ENCODE peak calls at places on chromosomes 6 and 20, in five cellular contexts. T, Q, C, O and X are unnamed samples.
A peak's percentile ranks its signal among the peaks of the same experiment; 100 is the strongest.

GRCh38 chr6:169861431-169862045 is 110.1 kb downstream of the ERMARD start:
- DNase-seq in T (no peak), Q (no peak), C (no peak), O (no peak), X (no peak)

GRCh38 chr20:3842332-3842930 is 4.2 kb upstream of the MAVS start:
- DNase-seq in T (no peak), Q (no peak), C (no peak), O (no peak), X (no peak)

GRCh38 chr6:143058987-143059386 is 1.7 kb upstream of the AIG1 start:
- DNase-seq in T (no peak), Q (no peak), C (no peak), O (no peak), X (no peak)

GRCh38 chr20:4898282-4898681 is 103.0 kb downstream of the SLC23A2 start:
- DNase-seq in T (peak; percentile 63), Q (peak; percentile 95), C (no peak), O (peak; percentile 80), X (peak; percentile 88)

GRCh38 chr20:31595654-31596411 is 9.3 kb upstream of the ID1 start:
- DNase-seq in T (peak; percentile 97), Q (peak; percentile 99), C (peak; percentile 91), O (peak; percentile 99), X (peak; percentile 99)

GRCh38 chr6:39296745-39297640 is 17.2 kb downstream of the KCNK17 start:
- DNase-seq in T (no peak), Q (peak; percentile 85), C (no peak), O (peak; percentile 80), X (peak; percentile 50)

GRCh38 chr6:106037060-106037459 is 49.1 kb upstream of the PRDM1 start:
- DNase-seq in T (peak; percentile 23), Q (peak; percentile 50), C (no peak), O (peak; percentile 75), X (no peak)

GRCh38 chr6:45710304-45710821 is 305.3 kb downstream of the CLIC5 start:
- DNase-seq in T (peak; percentile 16), Q (peak; percentile 56), C (no peak), O (peak; percentile 55), X (no peak)

GRCh38 chr6:68941345-68941744 is 306.3 kb downstream of the ADGRB3 start:
- DNase-seq in T (no peak), Q (no peak), C (no peak), O (no peak), X (no peak)

GRCh38 chr6:31713991-31714684 is 1.0 kb upstream of the LY6G6D start:
- DNase-seq in T (no peak), Q (no peak), C (no peak), O (no peak), X (no peak)

GRCh38 chr20:63548992-63549391 is 1.4 kb upstream of the SRMS start:
- DNase-seq in T (no peak), Q (no peak), C (no peak), O (no peak), X (no peak)

GRCh38 chr6:113690255-113690956 is 166.7 kb upstream of the MARCKS start:
- DNase-seq in T (peak; percentile 86), Q (peak; percentile 88), C (no peak), O (peak; percentile 89), X (peak; percentile 78)

GRCh38 chr6:153090241-153090930 is 40.7 kb downstream of the RGS17 start:
- DNase-seq in T (peak; percentile 65), Q (peak; percentile 89), C (no peak), O (peak; percentile 92), X (peak; percentile 80)

GRCh38 chr6:116175344-116175743 is 49.4 kb upstream of the COL10A1 start:
- DNase-seq in T (no peak), Q (peak; percentile 15), C (no peak), O (no peak), X (no peak)

GRCh38 chr6:142902636-142903053 is 42.3 kb downstream of the HIVEP2 start:
- DNase-seq in T (peak; percentile 99), Q (peak; percentile 94), C (peak; percentile 73), O (peak; percentile 99), X (peak; percentile 95)

GRCh38 chr6:42249279-42249678 is 31.6 kb upstream of the MRPS10 start:
- DNase-seq in T (peak; percentile 76), Q (peak; percentile 39), C (no peak), O (no peak), X (no peak)

GRCh38 chr20:21067255-21067654 is 38.9 kb downstream of the LINC00237 start:
- DNase-seq in T (no peak), Q (no peak), C (no peak), O (no peak), X (no peak)

GRCh38 chr20:14992071-14992654 is 654.8 kb upstream of the FLRT3 start:
- DNase-seq in T (peak; percentile 67), Q (peak; percentile 80), C (no peak), O (peak; percentile 77), X (no peak)

GRCh38 chr6:35258858-35259193 is 709 bp upstream of the ZNF76 start:
- DNase-seq in T (no peak), Q (peak; percentile 82), C (no peak), O (peak; percentile 73), X (peak; percentile 33)

GRCh38 chr20:31602779-31603441 is 2.2 kb upstream of the ID1 start:
- DNase-seq in T (peak; percentile 75), Q (peak; percentile 94), C (no peak), O (peak; percentile 79), X (peak; percentile 83)

GRCh38 chr6:22149081-22149480 is 147.8 kb downstream of the PRL start:
- DNase-seq in T (no peak), Q (no peak), C (no peak), O (no peak), X (no peak)

GRCh38 chr6:133245033-133245903 is 4.1 kb downstream of the EYA4 start:
- DNase-seq in T (no peak), Q (no peak), C (no peak), O (no peak), X (no peak)

GRCh38 chr20:4875578-4876067 is 125.7 kb downstream of the SLC23A2 start:
- DNase-seq in T (no peak), Q (no peak), C (no peak), O (no peak), X (no peak)

GRCh38 chr20:10784337-10785183 is 110.8 kb upstream of the JAG1 start:
- DNase-seq in T (no peak), Q (no peak), C (no peak), O (no peak), X (no peak)

GRCh38 chr20:9515761-9516657 is 1.6 kb downstream of the LAMP5 start:
- DNase-seq in T (peak; percentile 31), Q (no peak), C (no peak), O (peak; percentile 32), X (no peak)

GRCh38 chr6:22295145-22295544 is 1.7 kb downstream of the PRL start:
- DNase-seq in T (no peak), Q (no peak), C (no peak), O (no peak), X (no peak)

GRCh38 chr20:37841389-37841788 is 61.5 kb upstream of the VSTM2L start:
- DNase-seq in T (no peak), Q (no peak), C (no peak), O (no peak), X (no peak)

GRCh38 chr6:110089323-110089722 is 90.1 kb downstream of the WASF1 start:
- DNase-seq in T (no peak), Q (no peak), C (no peak), O (no peak), X (no peak)
- H3K4me3 ChIP-seq in T (no peak overlapping the region), Q (no peak overlapping the region), C (no peak overlapping the region), O (no peak overlapping the region), X (no peak overlapping the region)

DNA sequence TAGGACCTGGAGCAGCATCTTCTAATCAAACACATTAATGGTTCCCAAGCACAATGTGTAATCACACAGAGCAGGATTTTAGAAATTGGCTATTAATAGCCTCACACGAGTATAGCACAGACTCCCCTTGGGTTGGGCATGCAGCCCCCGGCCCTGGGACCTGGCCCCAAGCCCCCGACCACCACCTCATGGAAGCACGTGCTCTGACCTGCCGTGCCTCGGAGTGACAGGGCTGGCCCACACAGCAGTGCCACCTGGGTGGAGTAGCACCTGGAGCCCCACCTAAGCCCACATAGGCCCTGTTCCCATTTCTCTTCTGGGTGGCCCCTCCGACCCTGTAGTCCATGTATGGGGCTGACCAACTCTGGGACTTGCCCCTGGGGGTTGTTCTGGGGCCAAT is 171.8 kb downstream of the TTLL2 start:
- DNase-seq in T (no peak), Q (no peak), C (peak; percentile 48), O (no peak), X (no peak)
- H3K4me3 ChIP-seq in T (no peak overlapping the region), Q (no peak overlapping the region), C (no peak overlapping the region), O (no peak overlapping the region), X (no peak overlapping the region)

DNA sequence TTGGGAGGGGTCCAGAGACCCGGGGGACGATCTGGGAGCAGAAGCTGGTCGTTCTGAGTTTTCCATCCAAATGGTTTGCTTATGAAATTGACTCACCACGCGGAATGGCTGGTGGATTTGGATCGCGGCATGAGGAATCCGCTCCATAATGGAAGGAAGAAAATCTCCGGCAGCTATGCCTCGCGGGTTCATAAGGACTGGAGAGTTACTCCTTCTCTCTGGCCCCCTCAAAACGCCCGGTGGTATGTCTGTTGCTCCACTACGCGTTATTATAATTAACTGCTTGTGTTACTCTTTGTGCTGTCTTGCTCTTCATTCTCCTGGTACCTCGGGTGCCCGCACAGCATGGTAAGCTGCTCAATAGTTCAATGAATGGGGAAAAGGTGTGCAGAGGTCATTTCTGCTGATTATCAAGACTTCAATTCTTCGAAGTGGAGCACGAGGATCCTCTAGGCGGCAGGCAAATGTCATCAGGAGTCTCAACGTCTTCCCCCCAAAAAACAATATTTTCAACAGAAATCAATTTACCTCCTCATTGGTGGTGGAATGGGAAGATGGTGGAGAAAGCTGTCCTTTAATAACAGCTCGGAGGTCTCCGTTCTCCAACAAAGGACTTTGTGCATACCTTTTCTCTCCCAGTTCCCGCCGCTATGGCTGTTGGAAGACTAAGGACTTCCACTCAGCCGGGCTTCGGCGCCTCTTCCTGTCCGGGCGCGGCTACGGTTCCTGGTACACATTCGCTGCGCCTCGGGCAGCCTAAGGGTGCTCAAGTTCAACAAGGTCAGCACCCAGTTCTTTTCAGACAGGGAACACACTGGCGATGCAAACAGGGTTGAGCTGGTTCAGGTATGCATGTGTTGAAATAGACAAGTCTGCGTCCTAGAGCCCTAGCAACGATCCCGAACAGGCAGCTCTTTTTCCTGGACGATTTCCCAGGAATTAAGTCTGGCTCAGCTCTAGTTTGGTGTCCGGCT is 9.2 kb upstream of the PRSS16 start:
- DNase-seq in T (no peak), Q (peak; percentile 57), C (no peak), O (peak; percentile 42), X (peak; percentile 49)
- H3K4me3 ChIP-seq in T (peak overlapping the region; percentile 47), Q (peak overlapping the region; percentile 68), C (no peak overlapping the region), O (peak overlapping the region; percentile 41), X (peak overlapping the region; percentile 46)

GRCh38 chr20:35434085-35435005 is 3.7 kb downstream of the GDF5 start:
- DNase-seq in T (peak; percentile 29), Q (peak; percentile 14), C (peak; percentile 70), O (peak; percentile 71), X (no peak)

GRCh38 chr20:35436175-35436568 is 1.9 kb downstream of the GDF5 start:
- DNase-seq in T (no peak), Q (no peak), C (no peak), O (no peak), X (no peak)

GRCh38 chr20:35432430-35432735 is 5.6 kb downstream of the GDF5 start:
- DNase-seq in T (no peak), Q (no peak), C (no peak), O (peak; percentile 13), X (peak; percentile 50)

GRCh38 chr20:35433337-35433736 is 4.7 kb downstream of the GDF5 start:
- DNase-seq in T (no peak), Q (no peak), C (no peak), O (no peak), X (no peak)

DNA sequence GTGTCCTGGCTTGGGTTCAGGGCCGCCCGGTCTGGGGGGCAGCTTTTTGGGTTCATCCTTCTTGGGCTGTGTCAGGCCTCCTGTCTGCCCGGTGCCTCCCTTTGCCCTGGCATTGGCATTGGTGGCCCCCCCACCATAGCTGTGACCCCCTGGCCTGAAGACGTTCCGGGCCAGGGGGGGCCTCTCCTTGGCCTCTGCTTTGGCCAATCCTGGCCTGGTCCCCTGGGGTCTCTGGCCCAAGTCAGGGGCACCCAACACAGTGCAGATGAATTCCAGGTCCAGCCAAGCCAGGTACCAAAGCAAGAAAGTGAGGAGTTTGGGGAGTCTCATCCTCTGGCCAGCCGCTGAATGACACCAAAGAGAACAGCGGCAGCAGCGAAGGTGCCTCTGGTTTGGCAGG is 429 bp downstream of the GDF5 start:
- DNase-seq in T (no peak), Q (no peak), C (no peak), O (no peak), X (no peak)
- H3K4me3 ChIP-seq in T (peak overlapping the region; percentile 47), Q (no peak overlapping the region), C (peak overlapping the region; percentile 23), O (peak overlapping the region; percentile 46), X (no peak overlapping the region)